ENCODE peak calls at places on chromosome 17, in eight cellular contexts. Y is stimulated activated CD4-positive, alpha-beta T cell treated with anti-CD3 and anti-CD28 coated beads, Interleukin-1b, Interleukin-23, amount 100 ng/mL, for 1 hour; P is stromal cell of bone marrow; L is endothelial cell; F is AG09309; O is T-helper 2 cell; A is bronchial epithelial cell; J is GM04503. M is an unnamed sample.

GRCh38 chr17:32806646-32807045 is 70.3 kb downstream of the MYO1D start:
- DNase-seq in Y (no peak), P (no peak), L (no peak), F (no peak), O (no peak), A (peak; percentile 90), J (no peak), M (no peak)

GRCh38 chr17:10754109-10754508 is 24.3 kb upstream of the TMEM220 start:
- DNase-seq in Y (no peak), P (no peak), L (no peak), F (no peak), O (no peak), A (peak; percentile 10), J (no peak), M (no peak)

GRCh38 chr17:19303367-19303776 is 59.2 kb downstream of the B9D1 start:
- DNase-seq in Y (no peak), P (no peak), L (no peak), F (no peak), O (no peak), A (no peak), J (no peak), M (no peak)

GRCh38 chr17:64500487-64500859 is 3.6 kb upstream of the POLG2 start:
- DNase-seq in Y (no peak), P (no peak), L (no peak), F (no peak), O (no peak), A (no peak), J (no peak), M (no peak)

GRCh38 chr17:1769826-1770477 is 8.1 kb downstream of the SERPINF1 start:
- DNase-seq in Y (no peak), P (no peak), L (no peak), F (no peak), O (no peak), A (peak; percentile 99), J (no peak), M (no peak)

GRCh38 chr17:77864234-77865108 is 94.0 kb upstream of the TNRC6C start:
- DNase-seq in Y (no peak), P (no peak), L (no peak), F (no peak), O (no peak), A (no peak), J (no peak), M (no peak)

GRCh38 chr17:37450090-37450489 is 39.6 kb upstream of the DUSP14 start:
- DNase-seq in Y (no peak), P (no peak), L (no peak), F (no peak), O (no peak), A (peak; percentile 95), J (no peak), M (no peak)

GRCh38 chr17:32518856-32519768 is 32.3 kb downstream of the CDK5R1 start:
- DNase-seq in Y (no peak), P (no peak), L (peak; percentile 65), F (no peak), O (no peak), A (peak; percentile 60), J (no peak), M (no peak)

GRCh38 chr17:31724026-31724425 is 135.0 kb downstream of the COPRS start:
- DNase-seq in Y (no peak), P (peak; percentile 48), L (no peak), F (no peak), O (no peak), A (no peak), J (no peak), M (no peak)

GRCh38 chr17:41406205-41406604 is 8.8 kb upstream of the KRT31 start:
- DNase-seq in Y (no peak), P (no peak), L (no peak), F (no peak), O (no peak), A (peak; percentile 50), J (no peak), M (no peak)